ENCODE peak calls at places on chromosomes 2 and 18, in four cellular contexts. G, D, W and Y are unnamed samples.

GRCh38 chr18:59470627-59471121 is 111.6 kb upstream of the LMAN1 start:
- DNase-seq in G (no peak), D (no peak), W (no peak), Y (no peak)

GRCh38 chr2:235458839-235459273 is 35.0 kb upstream of the AGAP1 start:
- DNase-seq in G (no peak), D (peak), W (peak), Y (peak)

GRCh38 chr2:181770145-181770544 is 89.8 kb upstream of the NEUROD1 start:
- DNase-seq in G (no peak), D (no peak), W (no peak), Y (peak)

GRCh38 chr2:8534729-8535397 is 147.0 kb upstream of the ID2 start:
- DNase-seq in G (no peak), D (peak), W (no peak), Y (peak)

GRCh38 chr2:24873619-24874018 is 46.4 kb downstream of the ADCY3 start:
- DNase-seq in G (no peak), D (no peak), W (no peak), Y (no peak)

GRCh38 chr2:7427293-7428060 is 510.3 kb downstream of the RNF144A start:
- DNase-seq in G (peak), D (no peak), W (peak), Y (peak)

GRCh38 chr2:204655101-204655500 is 109.8 kb downstream of the PARD3B start:
- DNase-seq in G (no peak), D (no peak), W (no peak), Y (peak)

GRCh38 chr2:41722668-41723369 is 325.0 kb upstream of the PKDCC start:
- DNase-seq in G (no peak), D (no peak), W (no peak), Y (peak)

GRCh38 chr18:62616331-62616805 is 93.5 kb downstream of the ZCCHC2 start:
- DNase-seq in G (no peak), D (no peak), W (no peak), Y (no peak)

GRCh38 chr2:101580528-101580927 is 105.6 kb upstream of the RFX8 start:
- DNase-seq in G (no peak), D (no peak), W (no peak), Y (no peak)

GRCh38 chr18:40866013-40866644 is 1088.9 kb upstream of the PIK3C3 start:
- DNase-seq in G (peak), D (no peak), W (peak), Y (no peak)

GRCh38 chr2:1742680-1743395 is 1.5 kb downstream of the PXDN start:
- DNase-seq in G (peak), D (peak), W (peak), Y (peak)

GRCh38 chr2:194385376-194385775 is 1271.7 kb upstream of the SLC39A10 start:
- DNase-seq in G (no peak), D (no peak), W (no peak), Y (no peak)

GRCh38 chr2:7956126-7956689 is 725.6 kb upstream of the ID2 start:
- DNase-seq in G (no peak), D (no peak), W (no peak), Y (no peak)

GRCh38 chr2:199325881-199326280 is 131.9 kb downstream of the SATB2 start:
- DNase-seq in G (no peak), D (no peak), W (no peak), Y (no peak)

GRCh38 chr2:204483497-204484164 is 61.6 kb upstream of the PARD3B start:
- DNase-seq in G (no peak), D (no peak), W (no peak), Y (peak)

GRCh38 chr2:138113871-138114525 is 149.7 kb downstream of the HNMT start:
- DNase-seq in G (no peak), D (no peak), W (no peak), Y (peak)

GRCh38 chr2:150425121-150425559 is 62.3 kb downstream of the RND3 start:
- DNase-seq in G (peak), D (no peak), W (no peak), Y (peak)

GRCh38 chr18:62187543-62188378 is 706 bp downstream of the RELCH start:
- DNase-seq in G (peak), D (peak), W (peak), Y (no peak)

GRCh38 chr2:54898451-54899226 is 151.6 kb downstream of the RTN4 start:
- DNase-seq in G (no peak), D (no peak), W (no peak), Y (no peak)

GRCh38 chr2:73112913-73113633 is at the start of gene RAB11FIP5:
- DNase-seq in G (peak), D (peak), W (peak), Y (peak)
- H3K4me3 ChIP-seq in G (peak), D (peak), W (peak), Y (peak)

DNA sequence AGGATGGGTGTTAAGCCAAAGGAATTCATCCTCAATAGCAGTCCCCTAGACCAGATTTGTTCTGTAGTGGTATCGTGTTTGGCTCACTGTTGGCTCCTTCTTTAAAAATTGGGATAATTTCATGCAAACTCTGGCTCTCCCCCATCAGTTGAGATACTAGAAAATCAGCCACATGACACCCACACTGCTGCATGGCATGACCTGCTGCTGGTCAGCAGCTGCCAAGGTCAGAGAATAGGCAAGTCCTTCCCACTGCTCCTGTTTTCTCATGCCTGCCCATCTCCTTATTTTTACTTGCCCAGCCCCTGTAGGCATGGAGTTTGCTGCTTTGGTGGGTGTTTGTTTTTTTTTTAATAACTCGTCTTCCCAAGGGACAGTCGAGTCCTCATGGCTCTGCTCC is 1.0 kb upstream of the SNRNP200 start:
- DNase-seq in G (no peak), D (no peak), W (no peak), Y (no peak)
- H3K4me3 ChIP-seq in G (peak), D (peak), W (peak), Y (peak)

GRCh38 chr2:197296861-197297260 is 13.7 kb downstream of the ANKRD44 start:
- DNase-seq in G (no peak), D (no peak), W (no peak), Y (no peak)
- H3K4me3 ChIP-seq in G (no peak), D (no peak), W (no peak), Y (no peak)

GRCh38 chr2:9754532-9754887 is 88.8 kb upstream of the TAF1B start:
- DNase-seq in G (no peak), D (no peak), W (no peak), Y (no peak)
- H3K4me3 ChIP-seq in G (no peak), D (no peak), W (no peak), Y (no peak)

DNA sequence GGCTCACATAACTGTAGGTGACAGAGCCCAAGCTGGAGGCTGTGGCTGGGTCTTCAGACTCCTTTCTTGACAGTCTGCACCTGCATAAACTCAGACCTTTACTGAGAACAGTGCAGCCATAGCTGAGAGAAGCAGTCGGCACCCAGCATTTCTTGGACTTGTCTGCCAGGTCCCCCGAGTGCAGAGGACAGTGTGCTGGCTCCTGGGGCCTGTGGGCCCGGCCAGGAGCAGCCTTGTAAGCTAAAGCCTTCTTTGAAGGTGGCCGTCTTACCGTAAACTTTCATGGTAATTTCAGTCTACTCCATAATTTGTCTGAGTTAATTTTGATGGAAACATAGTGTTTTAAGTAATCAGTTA is 70.9 kb downstream of the LRRFIP1 start:
- DNase-seq in G (no peak), D (no peak), W (no peak), Y (no peak)
- H3K4me3 ChIP-seq in G (no peak), D (no peak), W (no peak), Y (no peak)